ENCODE peak calls at places on chromosomes 4 and X, in four cellular contexts. T is H1, P is K562, G is HepG2. E is an unnamed sample.

GRCh38 chr4:1366371-1367229 is 19.6 kb downstream of the UVSSA start:
- DNase-seq in T (no peak), P (no peak), G (no peak), E (no peak)

GRCh38 chr4:40185830-40186664 is 10.8 kb upstream of the RHOH start:
- DNase-seq in T (peak), P (no peak), G (no peak), E (peak)

GRCh38 chr4:73257995-73258667 is 467 bp downstream of the ANKRD17 start:
- DNase-seq in T (peak), P (peak), G (peak), E (no peak)

GRCh38 chr4:169270810-169271691 is at the start of gene SH3RF1:
- DNase-seq in T (peak), P (peak), G (peak), E (no peak)

GRCh38 chr4:8451440-8452182 is 11.0 kb downstream of the TRMT44 start:
- DNase-seq in T (no peak), P (peak), G (no peak), E (no peak)

GRCh38 chrX:106742193-106742592 is 15.7 kb downstream of the RNF128 start:
- DNase-seq in T (no peak), P (no peak), G (no peak), E (no peak)

GRCh38 chrX:45515262-45516215 is 314.9 kb upstream of the DIPK2B start:
- DNase-seq in T (no peak), P (peak), G (peak), E (no peak)

GRCh38 chr4:72112514-72113156 is 80.8 kb downstream of the NPFFR2 start:
- DNase-seq in T (no peak), P (peak), G (peak), E (peak)

GRCh38 chr4:69524708-69525107 is 29.0 kb upstream of the UGT2B4 start:
- DNase-seq in T (no peak), P (no peak), G (no peak), E (no peak)

GRCh38 chr4:183284965-183285364 is 35.1 kb downstream of the CLDN22 start:
- DNase-seq in T (no peak), P (no peak), G (no peak), E (no peak)

GRCh38 chr4:123484291-123484926 is 87.8 kb downstream of the SPRY1 start:
- DNase-seq in T (no peak), P (no peak), G (peak), E (no peak)

GRCh38 chrX:54030329-54030728 is 13.9 kb downstream of the PHF8 start:
- DNase-seq in T (no peak), P (no peak), G (no peak), E (no peak)

GRCh38 chr4:169337510-169337909 is 66.8 kb upstream of the SH3RF1 start:
- DNase-seq in T (no peak), P (no peak), G (no peak), E (no peak)

GRCh38 chr4:4470208-4470607 is 71.6 kb downstream of the STX18 start:
- DNase-seq in T (no peak), P (no peak), G (no peak), E (no peak)

GRCh38 chr4:3368841-3369760 is 72.7 kb upstream of the HGFAC start:
- DNase-seq in T (peak), P (no peak), G (no peak), E (no peak)

GRCh38 chrX:73262991-73263390 is 48.3 kb upstream of the NAP1L2 start:
- DNase-seq in T (no peak), P (peak), G (peak), E (no peak)

GRCh38 chrX:14913241-14913640 is 40.0 kb downstream of the MOSPD2 start:
- DNase-seq in T (no peak), P (no peak), G (no peak), E (no peak)

GRCh38 chr4:148800943-148801342 is 358.7 kb upstream of the NR3C2 start:
- DNase-seq in T (no peak), P (no peak), G (no peak), E (no peak)

GRCh38 chrX:22247169-22247568 is 25.5 kb upstream of the CBLL2 start:
- DNase-seq in T (no peak), P (no peak), G (no peak), E (no peak)
- TF ChIP-seq HDAC2 in T (no peak), P (no peak), G (no peak), E (no peak)

DNA sequence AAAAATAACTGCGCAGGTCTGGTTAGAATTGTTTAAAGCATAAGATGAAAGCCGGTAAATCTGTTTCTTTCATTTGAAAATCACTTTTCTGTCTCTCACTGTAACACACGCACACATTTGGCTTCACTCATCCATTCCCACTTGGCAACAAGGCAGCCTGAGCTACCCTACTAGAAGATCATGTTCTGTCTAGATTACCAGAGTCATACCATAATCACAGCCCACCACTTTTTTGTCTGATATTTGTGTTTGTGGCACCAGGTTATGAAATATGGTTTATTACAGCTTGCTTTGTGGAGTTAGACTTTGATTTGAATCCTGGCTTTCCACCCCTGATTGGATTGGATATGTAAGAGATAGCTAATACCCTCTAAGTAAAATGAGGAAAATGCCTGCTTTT is 2.2 kb downstream of the USO1 start:
- DNase-seq in T (peak), P (peak), G (no peak), E (no peak)
- TF ChIP-seq JUND in T (no peak), P (no peak), G (no peak), E (no peak)

DNA sequence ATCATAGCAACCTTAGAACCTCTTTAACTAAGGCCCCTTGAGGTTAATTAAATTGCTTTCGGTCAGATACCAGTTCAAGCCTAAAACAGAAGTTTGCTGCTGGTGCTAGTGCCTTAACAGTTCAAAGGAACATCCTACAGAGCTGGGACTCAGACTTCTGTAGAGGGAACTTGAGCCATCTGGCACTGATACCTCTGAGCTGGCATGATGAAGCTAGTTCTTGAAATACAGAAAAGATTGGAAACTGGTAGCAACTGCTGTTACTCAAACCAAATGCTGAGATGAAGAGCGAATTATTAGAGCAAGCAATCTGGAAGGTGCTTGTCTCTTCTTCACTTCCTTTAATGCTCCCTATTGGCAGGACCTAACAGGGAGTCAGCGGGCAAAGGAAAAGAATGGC is 299.1 kb downstream of the PDGFC start:
- DNase-seq in T (no peak), P (no peak), G (no peak), E (no peak)
- TF ChIP-seq HDAC2 in T (no peak), P (no peak), G (no peak), E (no peak)

DNA sequence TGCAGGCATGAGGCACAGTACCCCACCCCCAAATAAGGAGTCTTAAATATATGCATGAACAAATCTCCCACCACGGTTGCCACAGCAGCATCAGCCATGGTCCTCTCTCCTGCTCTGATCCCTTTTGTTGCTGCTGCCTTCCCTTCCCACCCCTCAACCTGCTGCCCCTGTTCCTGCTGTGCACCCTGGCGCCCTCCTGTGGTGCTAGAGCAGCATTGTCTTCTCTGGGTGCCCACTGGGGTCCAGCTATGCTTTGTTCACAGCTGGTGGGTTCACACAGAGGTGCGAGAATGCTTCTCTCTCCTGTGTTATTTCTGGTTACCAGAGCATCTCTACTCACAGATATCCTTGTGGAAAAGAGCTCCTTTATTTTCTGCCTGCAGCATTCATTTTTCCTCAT is 116.2 kb downstream of the GATB start:
- DNase-seq in T (peak), P (peak), G (peak), E (no peak)
- TF ChIP-seq JUND in T (no peak), P (no peak), G (no peak), E (no peak)

GRCh38 chrX:21757960-21758359 is at the start of gene SMPX:
- DNase-seq in T (no peak), P (no peak), G (no peak), E (no peak)
- TF ChIP-seq HDAC2 in T (no peak), P (no peak), G (no peak), E (no peak)

DNA sequence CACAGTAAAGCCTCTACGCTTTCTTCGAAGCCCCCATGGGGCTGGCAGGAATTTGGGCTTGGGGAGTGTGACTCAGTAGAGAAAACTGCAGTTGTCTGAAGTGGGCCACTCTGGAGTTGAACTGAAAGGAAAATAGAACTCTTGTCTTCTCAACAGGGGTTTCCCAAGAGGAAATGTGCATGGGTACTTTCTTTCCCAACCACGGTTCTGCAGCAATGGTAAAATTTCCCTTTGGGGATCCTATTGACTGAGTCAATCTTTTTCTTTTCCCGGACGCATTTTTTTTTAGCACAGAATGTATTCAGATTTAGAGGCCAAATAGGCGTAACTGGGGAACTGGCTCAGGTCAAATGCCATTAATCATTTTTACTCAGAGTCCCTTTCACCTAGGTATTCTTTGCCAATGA is 269.2 kb downstream of the STIM2 start:
- DNase-seq in T (no peak), P (no peak), G (no peak), E (no peak)
- TF ChIP-seq JUND in T (no peak), P (no peak), G (no peak), E (no peak)

DNA sequence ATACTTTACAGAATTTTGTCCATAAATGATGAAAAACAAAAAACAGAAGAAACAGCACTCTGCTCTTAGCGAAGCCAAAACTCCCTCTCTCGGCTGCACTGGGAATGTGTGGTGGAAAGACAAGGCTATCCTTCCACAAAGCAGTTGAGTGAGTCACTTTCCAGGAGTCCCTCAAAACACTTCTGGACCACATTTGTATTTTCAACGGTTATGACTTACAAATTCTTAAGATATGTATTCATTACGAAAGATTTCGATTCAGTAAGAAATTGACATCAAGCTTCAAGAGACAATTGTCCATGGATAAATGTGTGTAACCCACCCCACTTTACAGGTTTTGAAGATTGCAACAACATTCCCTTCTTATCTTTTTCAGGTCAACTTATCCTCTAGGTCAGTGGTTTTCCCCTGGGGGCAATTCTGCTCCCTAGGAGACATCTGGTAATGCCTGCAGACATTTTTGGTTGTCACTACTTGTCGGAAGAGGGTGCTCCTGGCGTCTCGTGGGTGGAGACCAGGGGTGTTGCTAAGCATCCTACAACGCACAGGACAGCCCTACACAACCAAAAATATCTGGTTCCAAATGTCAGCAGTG is 66.7 kb upstream of the MTNR1A start:
- DNase-seq in T (no peak), P (no peak), G (no peak), E (no peak)
- TF ChIP-seq HDAC2 in T (no peak), P (no peak), G (no peak), E (no peak)

GRCh38 chr4:45621926-45622325 is 501.9 kb downstream of the GABRG1 start:
- DNase-seq in T (no peak), P (no peak), G (no peak), E (no peak)
- TF ChIP-seq JUND in T (no peak), P (no peak), G (no peak), E (no peak)

GRCh38 chr4:77201343-77201742 is 44.3 kb downstream of the CCNG2 start:
- DNase-seq in T (no peak), P (no peak), G (no peak), E (no peak)
- TF ChIP-seq HDAC2 in T (no peak), P (no peak), G (no peak), E (no peak)

E was measured in GM12878.